ENCODE peak calls at places on chromosomes 3 and 15, in nine cellular contexts. Z, A, L, U, R, W, T, S and G are unnamed samples.

GRCh38 chr15:89138999-89139612 is 50.9 kb downstream of the ABHD2 start:
- DNase-seq in Z (no peak), A (no peak), L (peak; percentile 62), U (no peak), R (no peak), W (no peak), T (no peak), S (no peak), G (no peak)

GRCh38 chr15:51382787-51383186 is 41.3 kb downstream of the GLDN start:
- DNase-seq in Z (no peak), A (no peak), L (no peak), U (no peak), R (peak; percentile 81), W (no peak), T (peak; percentile 49), S (no peak), G (no peak)

GRCh38 chr3:128470134-128470915 is 3.6 kb upstream of the DNAJB8 start:
- DNase-seq in Z (no peak), A (no peak), L (no peak), U (no peak), R (no peak), W (no peak), T (no peak), S (peak; percentile 60), G (no peak)

GRCh38 chr3:45889278-45889833 is 3.0 kb downstream of the CCR9 start:
- DNase-seq in Z (no peak), A (no peak), L (no peak), U (no peak), R (no peak), W (no peak), T (peak; percentile 61), S (no peak), G (no peak)

GRCh38 chr3:30855390-30855789 is 39.1 kb downstream of the GADL1 start:
- DNase-seq in Z (no peak), A (no peak), L (no peak), U (no peak), R (no peak), W (no peak), T (no peak), S (no peak), G (no peak)

GRCh38 chr3:177554900-177555759 is 357.8 kb upstream of the TBL1XR1 start:
- DNase-seq in Z (no peak), A (no peak), L (no peak), U (peak; percentile 35), R (peak; percentile 68), W (no peak), T (peak; percentile 96), S (no peak), G (peak; percentile 34)

GRCh38 chr3:128908951-128909350 is 29.5 kb downstream of the ACAD9 start:
- DNase-seq in Z (peak; percentile 40), A (no peak), L (no peak), U (no peak), R (no peak), W (no peak), T (no peak), S (no peak), G (no peak)

GRCh38 chr3:69738291-69738690 is 973 bp upstream of the MITF start:
- DNase-seq in Z (no peak), A (no peak), L (no peak), U (no peak), R (no peak), W (no peak), T (no peak), S (no peak), G (no peak)

GRCh38 chr15:92277776-92278175 is 115.9 kb upstream of the ST8SIA2 start:
- DNase-seq in Z (no peak), A (no peak), L (no peak), U (peak; percentile 32), R (peak; percentile 49), W (no peak), T (peak; percentile 36), S (no peak), G (no peak)

GRCh38 chr3:21718161-21718765 is 32.7 kb downstream of the ZNF385D start:
- DNase-seq in Z (no peak), A (no peak), L (no peak), U (no peak), R (peak; percentile 55), W (no peak), T (no peak), S (no peak), G (no peak)

GRCh38 chr3:126391631-126392030 is 3.1 kb upstream of the CFAP100 start:
- DNase-seq in Z (no peak), A (no peak), L (no peak), U (no peak), R (no peak), W (no peak), T (no peak), S (no peak), G (no peak)

DNA sequence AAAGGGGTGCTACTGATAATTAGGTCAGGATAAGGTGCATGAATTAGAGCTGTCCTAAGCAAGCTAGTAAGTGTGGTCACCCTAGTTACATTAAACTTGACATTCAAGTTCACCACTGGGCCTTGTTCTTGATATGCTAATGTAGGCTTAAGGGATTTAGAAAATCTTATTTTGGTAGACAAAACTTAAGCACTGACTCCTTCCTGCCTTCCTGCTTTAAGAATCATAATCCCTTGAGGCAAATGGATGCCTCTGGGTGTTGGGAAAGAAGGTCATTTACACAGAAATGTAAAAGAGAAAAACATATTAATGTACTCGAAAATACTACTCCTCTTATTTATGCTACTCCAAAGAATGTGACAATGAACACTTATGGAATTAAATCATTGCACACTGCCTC is 317.3 kb downstream of the MAGI1 start:
- DNase-seq in Z (no peak), A (no peak), L (no peak), U (no peak), R (no peak), W (no peak), T (no peak), S (no peak), G (no peak)
- H3K4me3 ChIP-seq in Z (no peak overlapping the region), A (no peak overlapping the region), L (no peak overlapping the region), U (no peak overlapping the region), R (no peak overlapping the region), W (no peak overlapping the region), T (no peak overlapping the region), S (no peak overlapping the region), G (no peak overlapping the region)

GRCh38 chr15:73338058-73338457 is 30.7 kb downstream of the HCN4 start:
- DNase-seq in Z (no peak), A (no peak), L (no peak), U (peak; percentile 32), R (no peak), W (no peak), T (no peak), S (no peak), G (no peak)

GRCh38 chr15:73335471-73335870 is 33.3 kb downstream of the HCN4 start:
- DNase-seq in Z (no peak), A (no peak), L (no peak), U (no peak), R (no peak), W (no peak), T (no peak), S (no peak), G (no peak)

GRCh38 chr15:73335026-73335425 is 33.7 kb downstream of the HCN4 start:
- DNase-seq in Z (peak; percentile 51), A (no peak), L (no peak), U (no peak), R (peak; percentile 3), W (no peak), T (no peak), S (no peak), G (no peak)

GRCh38 chr15:73338606-73339388 is 30.0 kb downstream of the HCN4 start:
- DNase-seq in Z (no peak), A (no peak), L (no peak), U (no peak), R (no peak), W (no peak), T (no peak), S (no peak), G (no peak)

GRCh38 chr15:73336756-73337155 is 32.0 kb downstream of the HCN4 start:
- DNase-seq in Z (no peak), A (peak; percentile 9), L (no peak), U (no peak), R (no peak), W (no peak), T (no peak), S (no peak), G (no peak)
- H3K4me1 ChIP-seq in Z (no peaks in the 10 kb centered on the region), A (no peaks in the 10 kb centered on the region), L (no peaks in the 10 kb centered on the region), U (no peaks in the 10 kb centered on the region), R (no peaks in the 10 kb centered on the region), W (no peaks in the 10 kb centered on the region), T (no peaks in the 10 kb centered on the region), S (no peaks in the 10 kb centered on the region), G (no peaks in the 10 kb centered on the region)

GRCh38 chr15:45114076-45114750 is at the start of the genes DUOX2 and DUOXA2:
- DNase-seq in Z (peak; percentile 64), A (no peak), L (no peak), U (no peak), R (no peak), W (no peak), T (peak; percentile 31), S (no peak), G (peak; percentile 39)
- H3K4me3 ChIP-seq in Z (no peak within 1 kb of the TSS), A (peak within 1 kb of the TSS; percentile 30), L (no peak within 1 kb of the TSS), U (no peak within 1 kb of the TSS), R (no peak within 1 kb of the TSS), W (no peak within 1 kb of the TSS), T (peak within 1 kb of the TSS; percentile 24), S (no peak within 1 kb of the TSS), G (peak within 1 kb of the TSS; percentile 48)

DNA sequence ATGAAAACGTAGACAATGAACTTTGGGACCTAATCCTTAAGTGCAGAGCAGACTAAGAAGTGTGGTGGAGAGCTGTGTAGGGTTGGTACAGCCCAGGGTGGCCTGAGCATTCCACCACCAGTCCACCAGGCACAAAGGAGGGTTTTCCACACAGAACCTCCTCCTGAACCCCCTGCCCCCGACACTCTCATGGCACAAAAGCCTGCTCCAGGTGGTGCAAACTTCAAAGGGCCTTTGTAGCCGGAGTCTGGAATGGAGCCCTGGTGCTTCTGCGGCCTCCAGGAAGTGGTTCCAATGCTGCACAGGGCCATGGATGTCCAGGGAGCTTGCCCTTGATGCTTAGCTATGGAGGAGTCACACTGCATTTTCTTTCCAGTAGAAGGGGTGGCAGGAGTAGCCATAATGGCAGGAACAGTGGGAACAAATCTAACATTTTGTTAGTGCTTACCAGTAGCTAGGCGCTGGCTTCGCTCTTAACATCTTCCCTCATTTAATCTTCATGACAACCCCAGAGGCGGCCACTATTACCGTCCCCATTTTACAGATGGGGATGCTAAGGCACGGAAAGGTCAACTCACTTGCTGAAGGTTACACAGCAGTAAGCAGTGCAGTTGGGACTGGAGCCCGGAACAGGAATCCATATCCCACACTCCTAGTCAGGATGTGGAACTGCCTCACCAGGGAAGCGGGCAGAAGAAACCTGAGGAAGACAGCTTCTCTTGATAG is 68.6 kb downstream of the LRIG1 start:
- DNase-seq in Z (no peak), A (no peak), L (no peak), U (no peak), R (no peak), W (no peak), T (no peak), S (no peak), G (no peak)
- H3K4me1 ChIP-seq in Z (peaks cover 35% of the 10 kb centered on the region), A (peaks cover 92% of the 10 kb centered on the region), L (peaks cover 13% of the 10 kb centered on the region), U (peaks cover 23% of the 10 kb centered on the region), R (peaks cover 21% of the 10 kb centered on the region), W (peaks cover 72% of the 10 kb centered on the region), T (no peaks in the 10 kb centered on the region), S (no peaks in the 10 kb centered on the region), G (no peaks in the 10 kb centered on the region)

DNA sequence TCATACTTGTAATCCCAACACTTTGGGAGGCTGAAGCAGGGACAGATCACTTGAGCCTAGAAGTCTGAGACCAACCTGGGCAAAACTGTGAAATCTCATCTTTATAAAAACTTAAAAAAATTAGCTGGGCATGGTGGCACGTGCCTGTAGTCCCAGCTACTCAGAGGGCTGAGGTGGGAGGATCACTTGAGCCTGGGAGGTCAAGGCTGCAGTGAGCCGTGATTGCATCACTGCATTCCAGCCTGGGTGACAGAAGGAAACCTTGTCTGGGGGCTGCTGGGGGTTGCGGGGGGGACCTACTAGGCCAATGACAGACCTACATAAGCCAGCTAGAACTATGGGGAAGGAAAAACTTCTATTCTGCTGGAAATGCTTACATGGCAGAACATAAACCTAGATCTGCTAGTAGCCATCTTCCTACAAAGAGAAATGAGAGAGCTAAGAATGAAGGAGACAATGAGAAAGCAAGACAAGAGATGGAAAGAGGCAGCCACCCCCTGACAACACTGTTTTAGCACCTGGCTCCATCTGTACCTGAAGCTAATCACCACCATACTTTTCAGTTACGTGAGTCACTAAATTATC is 23.9 kb downstream of the FOXP1 start:
- DNase-seq in Z (no peak), A (no peak), L (no peak), U (no peak), R (no peak), W (no peak), T (no peak), S (no peak), G (no peak)
- H3K4me3 ChIP-seq in Z (no peak overlapping the region), A (no peak overlapping the region), L (no peak overlapping the region), U (no peak overlapping the region), R (no peak overlapping the region), W (no peak overlapping the region), T (no peak overlapping the region), S (no peak overlapping the region), G (no peak overlapping the region)